ENCODE peak calls at places on chromosomes 1 and 21, in ten cellular contexts. K is suprapubic skin; Q is MM.1S; U is body of pancreas; N is lung; I is heart left ventricle; D is pancreas; X is aorta; J is CD4-positive, CD25-positive, alpha-beta regulatory T cell; Y is GM23338. L is an unnamed sample. For H3K4me1 and H3K36me3, the result is how much of the 10 kb centered on the place peaks cover.

GRCh38 chr21:36722370-36723368 is 23.8 kb downstream of the SIM2 start:
- DNase-seq in K (peak), U (no peak), J (no peak), Y (no peak), X (peak), Q (no peak), N (no peak), I (no peak), D (no peak), L (no peak)

GRCh38 chr21:38959686-38960049 is 153.9 kb downstream of the ETS2 start:
- DNase-seq in U (no peak), X (no peak), K (no peak), D (no peak), J (no peak), I (no peak), Q (no peak), N (no peak), Y (no peak), L (no peak)

GRCh38 chr1:12490547-12491142 is 127.4 kb downstream of the DHRS3 start:
- DNase-seq in I (no peak), N (no peak), Q (no peak), Y (peak), X (no peak), K (no peak), D (no peak), J (no peak), U (no peak), L (no peak)

GRCh38 chr1:58155418-58156123 is 391.0 kb downstream of the OMA1 start:
- DNase-seq in K (no peak), Q (no peak), I (peak), U (no peak), D (no peak), N (no peak), X (no peak), Y (peak), J (no peak), L (peak)

GRCh38 chr1:183838221-183838620 is 33.3 kb downstream of the RGL1 start:
- DNase-seq in Q (no peak), I (no peak), D (no peak), K (no peak), Y (no peak), U (no peak), X (no peak), N (no peak), J (no peak), L (no peak)

GRCh38 chr1:61116421-61116820 is 34.1 kb downstream of the NFIA start:
- DNase-seq in N (no peak), Y (no peak), D (no peak), K (no peak), I (no peak), Q (no peak), X (no peak), U (no peak), J (no peak), L (no peak)

GRCh38 chr21:43653626-43654025 is 5.7 kb downstream of the HSF2BP start:
- DNase-seq in D (no peak), I (no peak), Q (no peak), X (no peak), N (no peak), K (no peak), U (no peak), Y (no peak), J (no peak), L (no peak)

GRCh38 chr1:11537380-11537764 is 58.4 kb downstream of the DISP3 start:
- DNase-seq in K (no peak), N (no peak), Q (no peak), Y (no peak), J (no peak), I (no peak), U (no peak), D (no peak), X (peak), L (no peak)

GRCh38 chr1:223738465-223739365 is 26.4 kb downstream of the CAPN2 start:
- DNase-seq in N (peak), Y (no peak), D (peak), I (no peak), U (peak), Q (no peak), J (no peak), X (no peak), K (no peak), L (no peak)

GRCh38 chr1:43541721-43542401 is 11.2 kb downstream of the PTPRF start:
- DNase-seq in Y (no peak), Q (no peak), I (peak), D (peak), X (peak), K (no peak), J (no peak), U (peak), N (peak), L (no peak)

GRCh38 chr1:244050835-244051444 is at the start of gene ZBTB18:
- DNase-seq in J (no peak), Q (no peak), U (peak), X (no peak), N (no peak), K (no peak), D (peak), Y (peak), I (peak), L (no peak)

GRCh38 chr1:228174482-228175315 is 9.1 kb downstream of the IBA57 start:
- DNase-seq in K (peak), Q (no peak), I (no peak), X (no peak), J (no peak), U (peak), Y (peak), D (no peak), N (no peak), L (no peak)

GRCh38 chr1:6129313-6129712 is 50.8 kb downstream of the CHD5 start:
- DNase-seq in J (no peak), U (no peak), D (no peak), Y (no peak), I (peak), K (no peak), N (no peak), X (peak), Q (no peak), L (no peak)

GRCh38 chr1:24082372-24082771 is 29.6 kb downstream of the MYOM3 start:
- DNase-seq in D (no peak), Y (no peak), N (no peak), I (no peak), J (no peak), X (no peak), K (no peak), U (no peak), Q (no peak), L (no peak)

GRCh38 chr21:32411366-32412161 is 942 bp upstream of the EVA1C start:
- DNase-seq in N (peak), I (peak), Q (no peak), Y (peak), X (peak), U (peak), K (peak), J (peak), D (peak), L (no peak)

GRCh38 chr1:41240806-41241747 is 1.0 kb downstream of the SCMH1 start:
- DNase-seq in K (no peak), D (peak), J (peak), X (peak), Y (peak), N (peak), Q (peak), U (peak), I (peak), L (peak)

GRCh38 chr1:101311146-101311892 is 74.5 kb downstream of the S1PR1 start:
- DNase-seq in J (peak), U (no peak), D (no peak), X (no peak), N (no peak), Q (no peak), Y (no peak), I (no peak), K (no peak), L (no peak)

GRCh38 chr21:27840273-27840672 is 873.4 kb upstream of the ADAMTS5 start:
- DNase-seq in U (no peak), N (no peak), K (no peak), J (no peak), Y (no peak), Q (no peak), X (no peak), D (no peak), I (no peak), L (no peak)

GRCh38 chr1:170063109-170063826 is 11.2 kb downstream of the KIFAP3 start:
- DNase-seq in J (no peak), I (no peak), D (no peak), Q (no peak), K (no peak), N (no peak), Y (no peak), X (no peak), U (no peak), L (no peak)

GRCh38 chr1:3409737-3410434 is 44.6 kb upstream of the ARHGEF16 start:
- DNase-seq in I (peak), K (no peak), D (no peak), Q (no peak), Y (peak), N (no peak), J (no peak), U (peak), X (peak), L (no peak)

GRCh38 chr1:151542710-151543129 is 2.6 kb downstream of the TUFT1 start:
- DNase-seq in U (no peak), Q (peak), X (no peak), J (no peak), N (no peak), K (no peak), Y (no peak), D (no peak), I (no peak), L (no peak)

GRCh38 chr1:101122452-101123166 is 97.0 kb upstream of the DPH5 start:
- DNase-seq in K (no peak), J (peak), X (no peak), Q (peak), I (no peak), D (no peak), Y (no peak), U (no peak), N (no peak), L (no peak)

GRCh38 chr1:80427886-80428285 is 1372.8 kb upstream of the ADGRL2 start:
- DNase-seq in X (no peak), K (no peak), Q (no peak), Y (no peak), J (no peak), I (no peak), N (no peak), U (peak), D (no peak), L (no peak)

GRCh38 chr1:34268311-34269042 is 91.8 kb downstream of the C1orf94 start:
- DNase-seq in Y (no peak), J (no peak), Q (no peak), X (no peak), I (no peak), D (no peak), N (peak), K (no peak), U (no peak), L (no peak)

GRCh38 chr21:43312011-43312410 is 114.9 kb downstream of the SIK1 start:
- DNase-seq in X (no peak), D (no peak), I (peak), J (no peak), K (no peak), Y (no peak), N (no peak), Q (no peak), U (no peak), L (no peak)

GRCh38 chr1:239952348-239953307 is 139.1 kb upstream of the FMN2 start:
- DNase-seq in Q (peak), Y (peak), D (no peak), U (peak), N (no peak), K (no peak), X (no peak), I (no peak), J (no peak), L (peak)

GRCh38 chr1:190754769-190755168 is 277.1 kb upstream of the BRINP3 start:
- DNase-seq in N (no peak), Y (no peak), J (no peak), X (no peak), K (no peak), D (no peak), Q (no peak), U (no peak), I (no peak), L (no peak)

GRCh38 chr1:195745170-195746009 is 862.9 kb downstream of the KCNT2 start:
- DNase-seq in U (no peak), K (no peak), I (no peak), N (no peak), D (no peak), J (no peak), X (no peak), Y (no peak), Q (peak), L (no peak)

GRCh38 chr1:41284121-41284520 is 42.0 kb upstream of the SCMH1 start:
- DNase-seq in J (no peak), D (no peak), N (no peak), Q (no peak), U (no peak), X (no peak), K (no peak), Y (no peak), I (no peak), L (no peak)

DNA sequence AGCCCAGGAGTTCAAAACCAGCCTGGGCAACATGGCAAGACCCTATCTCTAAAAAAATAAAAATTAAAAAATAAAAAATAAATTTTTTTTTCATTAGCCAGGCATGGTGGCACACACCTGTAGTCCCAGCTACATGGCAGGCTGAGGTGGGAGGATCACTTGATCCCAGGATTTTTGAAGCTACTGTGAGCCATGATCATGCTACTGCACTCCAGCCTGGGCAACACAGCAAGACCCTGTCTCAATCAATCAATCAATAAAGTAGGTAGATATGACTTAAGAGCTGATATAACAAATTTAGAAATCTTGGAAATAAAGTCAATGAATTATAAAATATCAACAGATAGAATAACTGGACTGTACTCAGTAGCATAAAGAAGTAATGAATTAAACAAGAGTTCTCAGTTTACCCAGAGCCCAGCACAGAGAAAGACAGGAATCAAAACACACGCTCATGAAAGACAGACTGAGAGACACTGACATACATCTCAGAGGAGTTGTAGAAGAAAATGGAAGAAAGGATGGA is 69.7 kb downstream of the LRRC8C start:
- DNase-seq in J (no peak), I (no peak), N (no peak), X (no peak), U (no peak), D (no peak), Y (no peak), Q (no peak), K (no peak), L (no peak)
- H3K4me1 ChIP-seq in J (half or more), I (under half), N (under half), X (under half), U (under half), D (under half), Y (under half), Q (under half), K (under half), L (under half)

DNA sequence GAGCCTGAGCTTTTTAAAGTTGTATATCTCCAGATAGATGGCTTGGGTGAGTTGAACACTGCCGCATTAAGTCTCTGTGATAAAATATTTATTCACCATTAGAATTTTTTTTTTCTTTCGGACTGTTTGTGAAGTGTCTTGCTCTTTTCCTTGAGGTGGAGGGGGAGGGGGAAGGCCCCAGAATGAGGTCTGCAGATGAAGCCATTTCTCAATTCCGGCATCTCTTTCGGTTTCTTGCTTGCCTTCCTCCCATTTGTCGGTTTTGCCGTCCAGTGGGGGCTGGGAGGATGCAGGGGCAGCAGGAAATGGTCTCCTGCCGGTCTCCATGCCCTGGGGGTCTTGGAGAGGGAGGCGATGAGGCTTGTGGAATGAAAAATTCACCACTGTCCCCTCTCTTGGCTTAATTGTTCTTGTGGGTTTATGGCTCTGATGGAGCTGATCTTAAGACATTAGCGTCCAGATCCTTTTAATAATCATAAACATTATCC is 63.9 kb upstream of the ACTL8 start:
- DNase-seq in Q (no peak), U (no peak), I (no peak), X (no peak), Y (no peak), J (no peak), D (no peak), K (no peak), N (no peak), L (no peak)
- H3K36me3 ChIP-seq in Q (under half), U (under half), I (under half), X (under half), Y (under half), J (under half), D (under half), K (half or more), N (under half), L (under half)

GRCh38 chr1:97094257-97094972 is 372.8 kb downstream of the PTBP2 start:
- DNase-seq in Y (no peak), N (no peak), K (no peak), X (no peak), Q (no peak), U (no peak), D (no peak), J (no peak), I (no peak), L (no peak)
- H3K4me3 ChIP-seq in Y (no peak), N (no peak), K (no peak), X (no peak), Q (no peak), U (no peak), D (no peak), J (no peak), I (no peak), L (no peak)

DNA sequence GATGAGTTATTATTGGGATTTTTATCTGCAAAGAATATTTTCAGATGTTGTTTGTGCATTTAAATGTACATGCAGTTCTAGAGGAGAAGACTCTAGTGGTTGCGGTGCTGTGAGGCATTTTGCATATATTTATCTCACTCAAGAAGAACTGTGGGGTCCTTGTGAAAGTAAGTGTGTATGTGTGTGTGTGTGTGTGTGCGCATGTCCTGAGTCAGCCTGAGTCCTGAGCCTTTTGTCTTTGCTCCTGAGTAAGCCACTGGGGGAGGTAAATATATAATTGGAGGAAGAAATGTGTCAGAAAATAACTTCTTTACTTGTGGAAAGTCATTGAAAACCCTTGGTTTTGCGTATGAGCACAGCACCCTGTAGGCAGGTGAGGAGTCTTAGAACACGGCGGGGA is 55.6 kb upstream of the CD34 start:
- DNase-seq in X (no peak), N (no peak), Q (no peak), D (no peak), Y (no peak), U (no peak), J (no peak), I (no peak), K (no peak), L (no peak)
- H3K4me1 ChIP-seq in X (under half), N (under half), Q (under half), D (under half), Y (under half), U (under half), J (under half), I (under half), K (under half), L (under half)